ENCODE peak calls at places on chromosomes 6 and 20, in nine cellular contexts. V is transverse colon, O is stomach, K is HepG2, F is GM12878, N is K562, J is A549, Z is ovary, Q is H1. U is an unnamed sample.
A peak's percentile ranks its signal among the peaks of the same experiment; 100 is the strongest.

GRCh38 chr6:121630716-121631115 is 195.3 kb downstream of the GJA1 start:
- DNase-seq in Z (no peak), J (no peak), V (no peak), O (no peak), Q (no peak), K (no peak), N (no peak), F (no peak), U (no peak)

GRCh38 chr20:31667315-31668285 is 29.9 kb downstream of the COX4I2 start:
- DNase-seq in Q (no peak), O (no peak), F (no peak), Z (no peak), V (no peak), K (no peak), J (no peak), N (no peak), U (no peak)

GRCh38 chr20:48431635-48432034 is 396.2 kb downstream of the PREX1 start:
- DNase-seq in V (no peak), K (no peak), F (no peak), J (no peak), O (no peak), Q (no peak), Z (no peak), N (no peak), U (no peak)

GRCh38 chr6:147081210-147081609 is 123.0 kb upstream of the STXBP5 start:
- DNase-seq in N (no peak), J (no peak), Q (no peak), Z (no peak), K (no peak), O (no peak), V (no peak), F (no peak), U (no peak)

GRCh38 chr6:170516783-170517616 is 36.1 kb downstream of the PSMB1 start:
- DNase-seq in K (peak; percentile 74), Q (no peak), J (peak; percentile 17), Z (no peak), F (no peak), V (peak; percentile 41), N (no peak), O (peak; percentile 52), U (no peak)

GRCh38 chr20:23049201-23049932 is at the start of gene THBD:
- DNase-seq in F (no peak), J (peak; percentile 89), V (peak; percentile 56), O (peak; percentile 76), K (no peak), Q (no peak), N (no peak), Z (peak; percentile 33), U (peak; percentile 73)

GRCh38 chr20:51021067-51022025 is 1.6 kb downstream of the KCNG1 start:
- DNase-seq in K (no peak), V (no peak), Z (no peak), O (no peak), N (no peak), F (no peak), J (no peak), Q (no peak), U (no peak)

GRCh38 chr20:24915440-24915839 is 33.6 kb upstream of the CST7 start:
- DNase-seq in Z (no peak), O (no peak), F (no peak), K (no peak), J (no peak), Q (no peak), N (no peak), V (no peak), U (no peak)

GRCh38 chr6:1739680-1740079 is 130.0 kb downstream of the FOXC1 start:
- DNase-seq in F (peak; percentile 92), J (no peak), O (no peak), N (no peak), Q (no peak), K (no peak), Z (no peak), V (no peak), U (no peak)

GRCh38 chr20:6298049-6298448 is 175.2 kb upstream of the FERMT1 start:
- DNase-seq in J (no peak), V (no peak), Z (no peak), O (no peak), F (no peak), K (no peak), N (no peak), Q (no peak), U (no peak)

GRCh38 chr20:57408536-57409233 is 17.5 kb downstream of the RBM38 start:
- DNase-seq in N (no peak), F (no peak), J (no peak), V (no peak), Q (no peak), K (no peak), Z (no peak), O (no peak), U (no peak)

GRCh38 chr6:40960784-40961430 is 78.1 kb downstream of the UNC5CL start:
- DNase-seq in Z (no peak), J (no peak), V (no peak), O (no peak), Q (no peak), F (no peak), K (peak; percentile 34), N (no peak), U (no peak)

GRCh38 chr20:21505161-21505809 is 8.6 kb downstream of the NKX2-2 start:
- DNase-seq in N (peak; percentile 64), K (peak; percentile 55), Z (no peak), Q (no peak), J (peak; percentile 83), F (no peak), V (peak; percentile 69), O (peak; percentile 78), U (peak; percentile 73)

GRCh38 chr6:2215342-2215741 is 30.1 kb downstream of the GMDS start:
- DNase-seq in O (no peak), J (no peak), K (no peak), Q (no peak), V (no peak), F (no peak), Z (no peak), N (no peak), U (no peak)

DNA sequence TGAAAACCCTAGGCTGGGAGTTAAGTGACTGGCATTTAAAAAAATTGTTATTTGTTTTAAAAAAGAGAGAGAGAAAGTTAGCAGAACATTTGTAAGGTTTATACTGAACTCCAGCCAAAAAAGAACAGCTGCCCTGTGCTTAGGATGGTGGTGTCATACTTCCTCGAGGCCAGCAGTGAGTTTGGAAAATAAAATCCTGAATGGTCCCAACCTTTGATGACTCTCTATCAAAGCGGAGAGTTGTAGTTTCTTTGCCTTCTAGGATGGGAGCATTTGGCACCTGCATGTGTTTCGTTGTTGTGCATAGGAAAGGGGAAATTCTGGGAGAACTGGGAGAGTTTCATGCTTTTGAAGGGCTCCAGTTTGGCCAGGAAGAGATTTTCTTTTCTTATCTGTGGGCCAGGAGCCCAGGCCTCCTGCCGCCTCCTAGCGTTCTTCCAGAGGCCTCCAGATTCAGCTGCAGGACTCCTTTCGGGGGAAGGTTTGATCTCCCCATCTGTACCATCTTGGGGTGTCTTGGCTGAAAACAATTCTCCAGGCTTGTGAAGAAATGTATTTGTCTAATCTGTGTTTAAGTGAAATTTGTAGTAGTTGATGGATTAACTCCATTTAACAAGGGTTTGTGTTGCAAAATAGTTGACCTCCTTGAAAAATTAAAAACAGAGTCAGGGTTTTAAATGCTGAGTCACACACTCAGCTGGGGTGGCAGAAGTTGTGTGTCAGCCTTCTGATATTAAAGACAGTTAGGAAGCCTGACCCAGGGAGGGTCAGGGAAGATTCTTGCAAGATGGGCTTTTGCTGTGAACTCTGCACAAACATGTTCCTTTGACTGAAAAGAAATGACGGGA is 63.4 kb downstream of the TXNDC5 start:
- DNase-seq in J (no peak), O (no peak), K (no peak), N (no peak), Q (no peak), Z (peak; percentile 21), V (no peak), F (no peak), U (no peak)
- TF ChIP-seq EP300 in J (no peak), O (no peak), K (no peak), N (no peak), Q (no peak), Z (no peak), V (no peak), F (no peak), U (no peak)

DNA sequence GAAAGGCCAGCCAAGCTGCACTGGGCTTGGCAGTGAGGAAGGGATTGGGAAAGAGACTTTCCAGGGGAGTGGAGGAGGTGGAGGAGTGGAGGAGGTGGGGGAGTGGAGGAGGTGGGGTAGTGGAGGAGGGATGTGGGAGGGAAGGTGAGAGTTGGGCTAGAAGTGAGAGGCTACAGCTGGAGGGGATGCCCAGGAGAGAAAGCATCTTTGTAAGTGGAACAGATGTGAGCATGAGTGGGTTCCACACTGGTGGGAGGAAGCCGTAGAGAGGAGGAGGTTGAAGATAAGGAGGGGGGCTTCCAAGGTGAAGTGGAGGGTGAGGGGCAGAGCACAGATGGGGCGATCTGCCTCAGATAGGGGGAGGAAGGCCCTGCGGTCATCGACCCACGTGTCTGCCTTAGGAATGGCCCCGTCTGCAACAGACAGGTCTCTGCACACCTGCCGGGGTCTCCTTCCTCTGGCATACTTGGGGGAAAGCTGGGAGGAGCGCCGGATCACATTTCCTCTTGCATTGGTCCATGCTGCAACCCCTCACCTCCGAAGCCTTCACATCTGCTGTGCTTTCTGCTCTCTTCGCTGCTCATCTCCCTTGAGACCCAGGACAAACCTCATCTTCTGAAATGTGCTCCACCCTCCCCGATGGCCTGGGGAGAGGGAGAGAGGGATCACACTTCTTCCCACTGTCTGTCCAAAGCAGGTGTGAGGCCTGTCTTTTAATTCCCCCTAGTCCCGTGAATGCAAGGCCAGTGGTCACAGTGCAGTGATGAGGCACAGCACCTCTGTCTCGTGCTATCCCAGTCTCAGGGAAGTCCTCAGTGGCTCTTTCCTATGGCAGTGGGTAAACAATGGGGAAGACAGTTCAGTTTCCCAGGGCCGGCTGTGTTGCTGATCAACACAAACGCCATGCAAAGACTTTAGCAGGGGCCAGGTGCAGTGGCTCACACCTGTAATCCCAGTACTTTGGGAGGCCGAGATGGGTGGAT is 48.6 kb upstream of the SNX9 start:
- DNase-seq in J (no peak), Q (no peak), O (no peak), F (no peak), K (no peak), N (peak; percentile 94), V (no peak), Z (no peak), U (no peak)
- TF ChIP-seq EP300 in J (no peak), Q (no peak), O (no peak), F (no peak), K (no peak), N (no peak), V (no peak), Z (no peak), U (no peak)

GRCh38 chr6:80504882-80505281 is 398.4 kb downstream of the BCKDHB start:
- DNase-seq in N (no peak), V (no peak), O (no peak), F (no peak), J (no peak), Z (no peak), K (no peak), Q (no peak), U (no peak)

GRCh38 chr6:80503660-80504059 is 397.2 kb downstream of the BCKDHB start:
- DNase-seq in Q (no peak), J (no peak), Z (no peak), O (no peak), V (no peak), F (no peak), N (no peak), K (peak; percentile 74), U (no peak)

GRCh38 chr6:80502871-80503270 is 396.4 kb downstream of the BCKDHB start:
- DNase-seq in F (no peak), N (no peak), J (no peak), Q (no peak), V (no peak), K (no peak), O (no peak), Z (no peak), U (no peak)
- TF ChIP-seq EP300 in F (no peak), N (no peak), J (no peak), Q (no peak), V (no peak), K (no peak), O (no peak), Z (no peak), U (no peak)

GRCh38 chr20:3794701-3795420 is 1.2 kb upstream of the CDC25B start:
- DNase-seq in F (no peak), N (no peak), Q (no peak), J (no peak), Z (no peak), O (no peak), V (no peak), K (no peak), U (no peak)
- TF ChIP-seq EP300 in F (no peak), N (no peak), Q (no peak), J (no peak), Z (no peak), O (no peak), V (no peak), K (no peak), U (no peak)

U was measured in tibial nerve.